ENCODE peak calls at places on chromosomes 4 and X, in seven cellular contexts. Z, J, W, X, V, G and R are unnamed samples.
A peak's percentile ranks its signal among the peaks of the same experiment; 100 is the strongest.

GRCh38 chr4:150591284-150591874 is 9.4 kb downstream of the MAB21L2 start:
- DNase-seq in V (no peak), Z (no peak), X (peak; percentile 16), G (no peak), J (no peak), W (no peak), R (no peak)

GRCh38 chr4:86818845-86819244 is 30.3 kb downstream of the SLC10A6 start:
- DNase-seq in W (no peak), X (no peak), G (no peak), V (no peak), Z (no peak), J (no peak), R (no peak)

GRCh38 chrX:124796989-124797388 is 450.6 kb downstream of the SH2D1A start:
- DNase-seq in Z (no peak), V (no peak), G (no peak), X (no peak), W (no peak), J (no peak), R (no peak)

GRCh38 chrX:25878806-25879205 is 259.3 kb upstream of the MAGEB18 start:
- DNase-seq in G (no peak), Z (no peak), W (no peak), V (no peak), J (no peak), X (no peak), R (no peak)

GRCh38 chr4:107034982-107035710 is 967 bp downstream of the DKK2 start:
- DNase-seq in X (peak; percentile 45), Z (no peak), J (peak; percentile 13), W (no peak), G (peak; percentile 62), V (no peak), R (no peak)

GRCh38 chr4:85028910-85029309 is 62.4 kb upstream of the WDFY3 start:
- DNase-seq in V (no peak), X (peak; percentile 57), J (no peak), Z (no peak), W (no peak), G (no peak), R (no peak)

GRCh38 chr4:182808673-182809416 is 108.3 kb downstream of the DCTD start:
- DNase-seq in Z (no peak), G (no peak), J (no peak), X (no peak), V (no peak), W (peak; percentile 34), R (peak; percentile 66)

GRCh38 chrX:71604141-71604540 is 14.2 kb downstream of the CXCR3 start:
- DNase-seq in W (no peak), Z (no peak), V (no peak), G (no peak), J (no peak), X (peak; percentile 8), R (no peak)

GRCh38 chr4:103934178-103934789 is 214.5 kb upstream of the TACR3 start:
- DNase-seq in G (no peak), Z (no peak), X (peak; percentile 65), V (no peak), J (no peak), W (peak; percentile 45), R (no peak)

GRCh38 chrX:147570483-147570882 is 341.2 kb upstream of the FMR1 start:
- DNase-seq in J (no peak), G (no peak), Z (no peak), X (no peak), W (no peak), V (no peak), R (no peak)

GRCh38 chr4:141711211-141711610 is 74.8 kb downstream of the IL15 start:
- DNase-seq in W (peak; percentile 22), Z (no peak), J (no peak), G (no peak), X (peak; percentile 52), V (no peak), R (no peak)

GRCh38 chr4:187227907-187228699 is 504.4 kb upstream of the FAT1 start:
- DNase-seq in J (no peak), W (peak; percentile 83), V (no peak), X (peak; percentile 6), G (no peak), Z (no peak), R (no peak)

GRCh38 chr4:17027495-17027894 is 129.1 kb upstream of the LDB2 start:
- DNase-seq in V (no peak), W (peak; percentile 97), J (no peak), G (peak; percentile 70), Z (no peak), X (peak; percentile 97), R (no peak)

GRCh38 chrX:7568597-7568996 is 274.4 kb upstream of the VCX start:
- DNase-seq in V (no peak), Z (no peak), X (no peak), G (no peak), J (no peak), W (no peak), R (no peak)

GRCh38 chrX:134423606-134424005 is 36.4 kb upstream of the HPRT1 start:
- DNase-seq in G (no peak), X (peak; percentile 41), W (peak; percentile 26), Z (no peak), J (no peak), V (no peak), R (no peak)

GRCh38 chr4:2799971-2800690 is 7.2 kb downstream of the SH3BP2 start:
- DNase-seq in Z (no peak), J (no peak), V (no peak), G (no peak), X (no peak), W (peak; percentile 15), R (no peak)

GRCh38 chr4:109434793-109435080 is 1.1 kb downstream of the SEC24B start:
- DNase-seq in X (no peak), G (no peak), V (no peak), J (no peak), Z (no peak), W (no peak), R (no peak)

GRCh38 chr4:76526585-76526990 is 91.6 kb downstream of the SHROOM3 start:
- DNase-seq in X (peak; percentile 18), W (peak; percentile 64), V (no peak), G (no peak), J (no peak), Z (no peak), R (no peak)

GRCh38 chrX:102899940-102900916 is 36.8 kb upstream of the RAB40AL start:
- DNase-seq in J (peak; percentile 29), Z (peak; percentile 3), V (no peak), G (peak; percentile 83), W (peak; percentile 64), X (peak; percentile 74), R (peak; percentile 59)

GRCh38 chr4:85870298-85871083 is 395.5 kb downstream of the ARHGAP24 start:
- DNase-seq in G (no peak), X (no peak), J (no peak), Z (no peak), V (no peak), W (no peak), R (no peak)

GRCh38 chr4:13750594-13750993 is 123.1 kb upstream of the BOD1L1 start:
- DNase-seq in J (no peak), W (peak; percentile 2), V (no peak), Z (no peak), X (no peak), G (no peak), R (no peak)

GRCh38 chr4:142380052-142380598 is 466.0 kb downstream of the INPP4B start:
- DNase-seq in J (no peak), Z (no peak), G (no peak), X (no peak), V (no peak), W (peak; percentile 68), R (no peak)

GRCh38 chr4:120694973-120695372 is 227.6 kb downstream of the PRDM5 start:
- DNase-seq in Z (no peak), G (no peak), W (peak; percentile 76), J (no peak), V (no peak), X (peak; percentile 74), R (no peak)

GRCh38 chrX:77160301-77160700 is 286.9 kb upstream of the FGF16 start:
- DNase-seq in G (no peak), V (no peak), W (no peak), Z (no peak), X (no peak), J (no peak), R (no peak)
- TF ChIP-seq CTCF in G (no peak), V (peak; percentile 41), W (peak; percentile 29), Z (no peak), X (peak; percentile 19), J (no peak), R (no peak)

GRCh38 chr4:25440478-25441030 is 63.5 kb downstream of the ANAPC4 start:
- DNase-seq in G (peak; percentile 61), Z (no peak), V (no peak), J (no peak), X (no peak), W (no peak), R (no peak)

GRCh38 chr4:25439913-25440477 is 62.9 kb downstream of the ANAPC4 start:
- DNase-seq in X (peak; percentile 71), W (peak; percentile 62), V (peak; percentile 64), Z (peak; percentile 10), G (peak; percentile 73), J (peak; percentile 53), R (peak; percentile 19)

GRCh38 chr4:25443851-25444250 is 66.8 kb downstream of the ANAPC4 start:
- DNase-seq in G (no peak), J (no peak), X (no peak), Z (no peak), V (no peak), W (no peak), R (no peak)

GRCh38 chr4:25442863-25443307 is 65.8 kb downstream of the ANAPC4 start:
- DNase-seq in X (no peak), W (no peak), V (no peak), J (no peak), G (peak; percentile 47), Z (no peak), R (no peak)

GRCh38 chr4:25441519-25442117 is 64.6 kb downstream of the ANAPC4 start:
- DNase-seq in V (no peak), W (peak; percentile 57), G (peak; percentile 60), X (peak; percentile 61), Z (no peak), J (peak; percentile 21), R (no peak)
- TF ChIP-seq CTCF in V (peak; percentile 64), W (peak; percentile 96), G (no peak), X (peak; percentile 92), Z (no peak), J (no peak), R (no peak)

GRCh38 chrX:17160971-17161370 is 214.0 kb upstream of the NHS start:
- DNase-seq in X (no peak), J (no peak), Z (no peak), V (no peak), G (no peak), W (no peak), R (no peak)
- TF ChIP-seq CTCF in X (peak; percentile 1), J (no peak), Z (no peak), V (no peak), G (no peak), W (no peak), R (no peak)

DNA sequence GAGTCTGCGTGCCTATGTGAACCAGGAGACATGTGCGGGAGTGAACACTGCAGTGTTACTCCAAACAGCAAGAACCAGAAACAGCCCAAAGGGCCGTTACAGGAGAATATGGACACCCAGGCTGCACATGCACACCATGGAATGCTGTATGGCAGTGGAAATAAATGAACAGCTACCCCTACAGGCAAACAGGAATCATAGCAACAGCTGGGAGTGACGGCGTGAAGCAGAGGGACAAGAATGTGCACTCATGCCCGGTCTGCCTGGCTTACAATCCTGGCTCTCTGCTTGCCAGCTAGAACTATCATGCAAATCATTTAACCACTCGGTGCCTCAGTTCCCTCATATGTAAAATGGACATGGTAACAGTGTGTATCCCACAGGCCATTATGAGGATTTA is 16.6 kb downstream of the GPKOW start:
- DNase-seq in Z (no peak), J (no peak), G (no peak), W (peak; percentile 37), V (peak; percentile 58), X (peak; percentile 39), R (no peak)
- TF ChIP-seq CTCF in Z (peak; percentile 15), J (no peak), G (no peak), W (peak; percentile 60), V (peak; percentile 49), X (peak; percentile 58), R (no peak)